ENCODE peak calls at places on chromosomes 12 and 14, in nine cellular contexts. D is progenitor cell of endocrine pancreas, J is fibroblast of lung, C is astrocyte of the spinal cord, T is endothelial cell of umbilical vein, A is Peyer's patch, N is tibial artery, F is MCF 10A, X is RWPE1. L is an unnamed sample.

GRCh38 chr14:67311868-67312267 is 47.7 kb downstream of the ATP6V1D start:
- DNase-seq in D (no peak), J (no peak), C (no peak), T (no peak), A (no peak), N (no peak), F (peak; percentile 28), X (peak; percentile 30), L (peak; percentile 74)

GRCh38 chr14:61388173-61388975 is 67.0 kb downstream of the PRKCH start:
- DNase-seq in D (no peak), J (no peak), C (peak; percentile 48), T (peak; percentile 69), A (no peak), N (no peak), F (peak; percentile 28), X (peak; percentile 84), L (peak; percentile 99)

GRCh38 chr12:19093218-19093617 is 36.3 kb upstream of the PLEKHA5 start:
- DNase-seq in D (no peak), J (peak; percentile 14), C (peak; percentile 18), T (no peak), A (no peak), N (no peak), F (no peak), X (no peak), L (no peak)

GRCh38 chr12:113271853-113272561 is 50.7 kb downstream of the TPCN1 start:
- DNase-seq in D (no peak), J (peak; percentile 90), C (peak; percentile 50), T (no peak), A (peak; percentile 32), N (peak; percentile 94), F (peak; percentile 68), X (peak; percentile 52), L (peak; percentile 39)

GRCh38 chr14:96125536-96125935 is 79.1 kb upstream of the BDKRB2 start:
- DNase-seq in D (no peak), J (peak; percentile 76), C (no peak), T (no peak), A (no peak), N (no peak), F (no peak), X (no peak), L (no peak)

GRCh38 chr14:26992403-26993115 is 394.7 kb upstream of the NOVA1 start:
- DNase-seq in D (no peak), J (no peak), C (no peak), T (peak; percentile 3), A (no peak), N (no peak), F (no peak), X (no peak), L (no peak)

GRCh38 chr14:88195676-88196075 is 127.4 kb downstream of the KCNK10 start:
- DNase-seq in D (no peak), J (no peak), C (no peak), T (no peak), A (no peak), N (no peak), F (no peak), X (no peak), L (no peak)

GRCh38 chr14:64654072-64654899 is 49.9 kb upstream of the PLEKHG3 start:
- DNase-seq in D (no peak), J (peak; percentile 89), C (peak; percentile 94), T (peak; percentile 85), A (no peak), N (no peak), F (peak; percentile 87), X (no peak), L (peak; percentile 79)

GRCh38 chr14:75282166-75282547 is 3.5 kb downstream of the FOS start:
- DNase-seq in D (no peak), J (peak; percentile 56), C (peak; percentile 74), T (no peak), A (no peak), N (no peak), F (no peak), X (no peak), L (no peak)

GRCh38 chr14:75283884-75284563 is 5.4 kb downstream of the FOS start:
- DNase-seq in D (no peak), J (peak; percentile 17), C (no peak), T (no peak), A (no peak), N (peak; percentile 65), F (no peak), X (no peak), L (no peak)

GRCh38 chr14:75285331-75285730 is 6.7 kb downstream of the FOS start:
- DNase-seq in D (no peak), J (no peak), C (no peak), T (no peak), A (no peak), N (peak; percentile 21), F (no peak), X (no peak), L (no peak)

GRCh38 chr14:75281691-75282000 is 3.0 kb downstream of the FOS start:
- DNase-seq in D (no peak), J (no peak), C (no peak), T (no peak), A (no peak), N (no peak), F (no peak), X (no peak), L (no peak)

DNA sequence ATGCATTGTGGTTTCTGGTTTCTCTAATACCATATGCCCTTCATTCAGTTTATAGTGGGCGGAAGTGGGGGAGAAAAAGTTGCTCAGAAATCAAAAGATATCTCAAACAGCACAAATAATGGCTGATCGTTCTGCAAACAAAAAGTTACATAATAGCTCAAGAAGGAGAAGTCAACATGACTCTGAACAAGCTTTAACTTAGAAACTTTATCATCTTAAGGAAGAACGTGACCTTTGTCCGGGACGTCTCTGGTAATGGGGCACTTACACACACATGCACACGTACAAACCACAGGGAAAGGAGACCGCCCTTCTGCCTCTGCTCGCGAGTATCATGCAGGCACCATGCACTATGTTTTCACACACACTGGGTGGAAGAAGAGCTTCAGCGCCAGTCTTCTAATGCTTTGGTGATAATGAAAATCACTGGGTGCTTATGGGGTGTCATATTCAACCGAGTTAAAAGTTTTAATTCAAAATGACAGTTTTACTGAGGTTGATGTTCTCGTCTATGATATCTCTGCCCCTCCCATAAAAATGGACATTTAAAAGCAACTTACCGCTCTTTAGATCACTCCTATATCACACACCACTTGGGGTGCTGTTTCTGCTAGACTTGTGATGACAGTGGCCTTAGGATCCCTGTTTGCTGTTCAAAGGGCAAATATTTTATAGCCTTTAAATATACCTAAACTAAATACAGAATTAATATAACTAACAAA is 4.7 kb downstream of the FOS start:
- DNase-seq in D (no peak), J (peak; percentile 67), C (peak; percentile 77), T (no peak), A (no peak), N (no peak), F (no peak), X (no peak), L (peak; percentile 32)
- TF ChIP-seq CTCF in D (no peak), J (no peak), C (peak; percentile 28), T (peak; percentile 15), A (no peak), N (no peak), F (peak; percentile 22), X (no peak), L (peak; percentile 54)

GRCh38 chr12:57128519-57129247 is 400 bp downstream of the LRP1 start:
- DNase-seq in D (no peak), J (no peak), C (no peak), T (no peak), A (no peak), N (no peak), F (no peak), X (no peak), L (no peak)

GRCh38 chr12:57126561-57126960 is 1.7 kb upstream of the LRP1 start:
- DNase-seq in D (no peak), J (no peak), C (no peak), T (no peak), A (no peak), N (no peak), F (no peak), X (no peak), L (no peak)

GRCh38 chr12:57127101-57127709 is 1.1 kb upstream of the LRP1 start:
- DNase-seq in D (peak; percentile 69), J (peak; percentile 64), C (no peak), T (no peak), A (peak; percentile 56), N (peak; percentile 96), F (peak; percentile 84), X (peak; percentile 52), L (peak; percentile 49)

GRCh38 chr12:57129311-57130288 is 1.3 kb downstream of the LRP1 start:
- DNase-seq in D (peak; percentile 41), J (peak; percentile 57), C (no peak), T (no peak), A (no peak), N (no peak), F (peak; percentile 52), X (no peak), L (no peak)

GRCh38 chr12:57127710-57128518 is at the start of gene LRP1:
- DNase-seq in D (peak; percentile 67), J (peak; percentile 89), C (peak; percentile 83), T (peak; percentile 77), A (peak; percentile 70), N (peak; percentile 95), F (peak; percentile 85), X (peak; percentile 93), L (no peak)
- TF ChIP-seq CTCF in D (no peak), J (no peak), C (no peak), T (no peak), A (no peak), N (no peak), F (no peak), X (no peak), L (no peak)

DNA sequence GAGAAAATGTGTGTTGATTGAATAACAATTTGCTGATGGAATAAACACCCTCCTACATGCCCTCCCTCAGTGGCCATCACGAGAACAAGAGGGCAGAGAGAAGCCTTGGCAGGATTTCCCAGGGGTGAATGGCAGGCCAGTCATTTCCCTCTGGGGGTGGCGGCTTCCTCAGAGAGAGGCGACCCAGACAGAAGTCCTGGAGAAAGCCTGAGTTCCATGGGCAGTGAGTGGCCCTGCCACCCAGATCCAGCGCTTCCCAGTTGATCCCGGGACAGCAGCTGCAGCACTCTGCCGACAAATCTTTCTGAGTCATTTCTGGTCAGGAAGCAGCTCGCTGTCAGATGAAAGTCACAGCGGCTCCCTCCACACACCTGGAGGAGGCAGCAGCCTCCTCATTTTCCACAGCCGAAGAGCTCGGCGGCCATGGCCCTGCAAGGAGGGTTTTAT is 123.0 kb downstream of the SCARB1 start:
- DNase-seq in D (no peak), J (no peak), C (no peak), T (peak; percentile 87), A (no peak), N (peak; percentile 84), F (peak; percentile 68), X (peak; percentile 49), L (peak; percentile 53)
- TF ChIP-seq CTCF in D (no peak), J (no peak), C (peak; percentile 20), T (peak; percentile 13), A (no peak), N (no peak), F (peak; percentile 13), X (no peak), L (peak; percentile 63)

DNA sequence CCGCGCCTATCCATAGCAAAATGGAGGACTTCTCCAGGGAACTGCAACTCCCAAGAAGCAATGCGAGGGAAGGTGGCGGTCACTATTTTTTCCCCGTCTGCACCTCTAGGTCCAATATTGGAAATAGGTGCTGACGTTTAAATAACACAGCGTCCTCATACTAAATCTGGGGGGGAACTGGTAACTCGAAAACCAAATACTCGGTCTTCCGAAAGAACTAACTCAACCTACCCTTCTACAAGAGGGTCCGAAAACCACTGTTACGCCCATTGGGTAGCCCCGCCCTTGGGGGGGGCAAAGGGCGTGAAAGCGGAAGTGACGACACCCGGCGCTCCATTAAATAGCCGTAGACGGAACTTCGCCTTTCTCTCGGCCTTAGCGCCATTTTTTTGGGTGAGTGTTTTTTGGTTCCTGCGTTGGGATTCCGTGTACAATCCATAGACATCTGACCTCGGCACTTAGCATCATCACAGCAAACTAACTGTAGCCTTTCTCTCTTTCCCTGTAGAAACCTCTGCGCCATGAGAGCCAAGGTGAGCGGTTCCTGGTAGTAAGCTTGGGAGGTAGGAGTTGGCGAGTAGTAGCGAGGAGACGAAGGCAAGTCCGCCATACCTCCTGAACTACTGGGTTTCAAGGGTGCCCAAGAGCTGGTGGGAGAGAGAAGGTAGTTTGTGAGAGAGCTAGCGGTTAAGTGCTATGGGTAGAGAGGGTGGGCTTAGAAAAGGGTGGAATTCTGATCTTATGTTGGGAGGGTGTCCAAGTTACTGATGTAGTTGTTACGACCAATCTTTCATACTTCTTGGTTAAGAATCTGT is at the start of gene RPL41:
- DNase-seq in D (peak; percentile 87), J (peak; percentile 95), C (peak; percentile 96), T (peak; percentile 96), A (peak; percentile 96), N (peak; percentile 95), F (peak; percentile 96), X (peak; percentile 83), L (peak; percentile 94)
- TF ChIP-seq CTCF in D (no peak), J (no peak), C (no peak), T (no peak), A (no peak), N (no peak), F (no peak), X (no peak), L (no peak)